ENCODE peak calls at places on chromosomes 3 and 15, in nine cellular contexts. H is IMR-90, V is PC-9, S is heart right ventricle, W is fibroblast of lung, O is tibial artery, P is right lobe of liver, L is adrenal gland, T is skeletal muscle cell. D is an unnamed sample.
A peak's percentile ranks its signal among the peaks of the same experiment; 100 is the strongest.

GRCh38 chr3:138132239-138132638 is at the start of gene A4GNT:
- DNase-seq in H (no peak), V (no peak), S (no peak), W (no peak), O (no peak), P (no peak), L (no peak), T (no peak), D (no peak)

GRCh38 chr15:23823508-23823907 is 136.4 kb upstream of the NDN start:
- DNase-seq in H (no peak), V (peak; percentile 35), S (no peak), W (no peak), O (no peak), P (no peak), L (no peak), T (no peak), D (no peak)

GRCh38 chr15:70243686-70244540 is 146.2 kb upstream of the TLE3 start:
- DNase-seq in H (no peak), V (no peak), S (no peak), W (no peak), O (no peak), P (no peak), L (no peak), T (no peak), D (no peak)

GRCh38 chr15:96049323-96049722 is 281.2 kb upstream of the NR2F2 start:
- DNase-seq in H (no peak), V (no peak), S (no peak), W (no peak), O (no peak), P (no peak), L (no peak), T (no peak), D (no peak)

GRCh38 chr3:64684715-64685261 is 3.0 kb downstream of the ADAMTS9 start:
- DNase-seq in H (peak; percentile 46), V (peak; percentile 38), S (peak; percentile 47), W (peak; percentile 21), O (peak; percentile 88), P (no peak), L (peak; percentile 87), T (peak; percentile 34), D (peak; percentile 59)

GRCh38 chr15:57510647-57511046 is 81.1 kb upstream of the MYZAP start:
- DNase-seq in H (peak; percentile 93), V (no peak), S (peak; percentile 48), W (peak; percentile 90), O (no peak), P (no peak), L (no peak), T (peak; percentile 67), D (peak; percentile 96)

GRCh38 chr3:186287723-186288122 is 74.3 kb downstream of the DGKG start:
- DNase-seq in H (peak; percentile 85), V (no peak), S (no peak), W (peak; percentile 96), O (no peak), P (no peak), L (no peak), T (peak; percentile 87), D (peak; percentile 77)

GRCh38 chr3:81554805-81555204 is 206.6 kb downstream of the GBE1 start:
- DNase-seq in H (peak; percentile 40), V (no peak), S (no peak), W (peak; percentile 63), O (no peak), P (no peak), L (no peak), T (no peak), D (peak; percentile 76)

DNA sequence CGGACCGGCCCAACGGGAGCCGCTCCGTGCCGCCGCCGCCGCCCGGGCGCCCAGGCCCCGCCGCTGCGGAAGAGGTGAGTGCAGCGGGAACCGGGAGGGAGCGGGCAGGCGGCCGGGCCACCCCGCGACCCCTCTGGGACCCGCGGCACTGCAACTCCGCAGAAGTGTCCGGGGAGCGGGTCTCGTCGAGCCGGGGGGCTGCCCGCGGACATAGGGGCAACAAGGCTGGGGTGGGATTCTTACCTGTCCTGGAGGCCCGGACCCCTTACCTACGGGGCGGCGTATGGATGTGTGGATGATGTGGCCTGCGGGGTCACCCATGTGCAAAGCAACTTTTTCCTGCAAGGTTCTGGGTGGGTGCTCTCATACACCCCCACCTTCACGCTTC is 361 bp downstream of the SEMA3F start:
- DNase-seq in H (no peak), V (no peak), S (no peak), W (no peak), O (no peak), P (no peak), L (no peak), T (no peak), D (no peak)
- H3K4me3 ChIP-seq in H (peak overlapping the region; percentile 45), V (peak overlapping the region; percentile 52), S (peak overlapping the region; percentile 62), W (peak overlapping the region; percentile 34), O (peak overlapping the region; percentile 58), P (peak overlapping the region; percentile 32), L (peak overlapping the region; percentile 82), T (peak overlapping the region; percentile 49), D (peak overlapping the region; percentile 64)

GRCh38 chr3:123375014-123375940 is 73.6 kb downstream of the ADCY5 start:
- DNase-seq in H (no peak), V (no peak), S (no peak), W (no peak), O (peak; percentile 59), P (no peak), L (no peak), T (no peak), D (no peak)

GRCh38 chr3:123374016-123374415 is 74.9 kb downstream of the ADCY5 start:
- DNase-seq in H (no peak), V (no peak), S (no peak), W (no peak), O (peak; percentile 57), P (no peak), L (no peak), T (no peak), D (no peak)

GRCh38 chr3:123378409-123378915 is 70.4 kb downstream of the ADCY5 start:
- DNase-seq in H (no peak), V (no peak), S (no peak), W (no peak), O (peak; percentile 48), P (no peak), L (no peak), T (no peak), D (no peak)

GRCh38 chr3:123377173-123377740 is 71.6 kb downstream of the ADCY5 start:
- DNase-seq in H (no peak), V (no peak), S (no peak), W (no peak), O (peak; percentile 33), P (no peak), L (no peak), T (no peak), D (no peak)

GRCh38 chr3:123376451-123377172 is 72.3 kb downstream of the ADCY5 start:
- DNase-seq in H (no peak), V (no peak), S (no peak), W (no peak), O (peak; percentile 42), P (no peak), L (no peak), T (no peak), D (no peak)
- H3K4me3 ChIP-seq in H (no peak overlapping the region), V (no peak overlapping the region), S (no peak overlapping the region), W (no peak overlapping the region), O (no peak overlapping the region), P (no peak overlapping the region), L (no peak overlapping the region), T (no peak overlapping the region), D (no peak overlapping the region)

DNA sequence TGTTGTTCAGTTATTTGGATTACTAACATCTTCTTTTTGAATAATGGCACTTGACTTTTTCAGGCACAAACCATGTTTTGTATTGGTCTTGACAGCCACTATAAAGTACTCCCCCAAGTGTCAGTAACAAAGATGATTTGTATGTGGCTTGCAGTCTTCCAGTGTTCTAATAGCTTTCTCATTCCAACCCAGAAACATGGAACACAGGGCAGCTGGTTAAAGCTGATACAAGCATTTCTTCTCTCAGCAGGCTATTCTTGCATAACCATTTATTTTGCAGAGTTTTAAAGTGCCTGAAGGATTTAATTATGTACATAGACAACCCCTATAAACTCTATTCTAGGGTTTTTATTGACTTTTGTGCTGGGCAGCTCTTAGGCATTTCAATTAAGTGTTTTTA is 420.4 kb downstream of the MECOM start:
- DNase-seq in H (peak; percentile 10), V (no peak), S (no peak), W (peak; percentile 36), O (no peak), P (no peak), L (no peak), T (no peak), D (peak; percentile 62)
- H3K4me3 ChIP-seq in H (no peak overlapping the region), V (no peak overlapping the region), S (peak overlapping the region; percentile 45), W (no peak overlapping the region), O (no peak overlapping the region), P (no peak overlapping the region), L (no peak overlapping the region), T (no peak overlapping the region), D (peak overlapping the region; percentile 63)

GRCh38 chr3:196220587-196220986 is 4.3 kb downstream of the SLC51A start:
- DNase-seq in H (no peak), V (no peak), S (no peak), W (no peak), O (peak; percentile 65), P (no peak), L (no peak), T (no peak), D (no peak)

GRCh38 chr3:196220991-196221390 is 4.7 kb downstream of the SLC51A start:
- DNase-seq in H (no peak), V (no peak), S (no peak), W (no peak), O (peak; percentile 13), P (no peak), L (no peak), T (no peak), D (no peak)

GRCh38 chr3:196219194-196219969 is 3.0 kb downstream of the SLC51A start:
- DNase-seq in H (peak; percentile 88), V (no peak), S (peak; percentile 38), W (peak; percentile 90), O (peak; percentile 75), P (no peak), L (peak; percentile 95), T (peak; percentile 78), D (peak; percentile 89)

GRCh38 chr3:196218155-196218712 is 1.9 kb downstream of the SLC51A start:
- DNase-seq in H (no peak), V (peak; percentile 64), S (no peak), W (no peak), O (no peak), P (no peak), L (no peak), T (no peak), D (no peak)

DNA sequence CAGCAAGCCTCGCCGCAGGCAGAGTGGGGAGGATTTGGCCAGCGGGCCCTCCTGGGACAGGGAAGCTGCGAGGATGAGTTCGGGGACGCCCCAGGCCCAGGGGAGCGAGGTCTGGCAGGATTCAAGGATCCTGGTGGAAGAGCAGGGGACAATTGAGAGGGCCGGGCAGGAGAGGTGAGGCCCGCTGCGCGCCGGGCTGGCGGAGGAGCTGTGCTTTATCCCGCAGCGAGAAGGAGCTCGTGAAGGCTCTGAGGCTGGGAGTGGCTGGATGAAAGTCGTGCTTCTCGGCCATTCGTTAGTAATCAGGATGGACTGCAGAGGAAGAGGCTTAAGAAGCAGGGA is 3.6 kb downstream of the SLC51A start:
- DNase-seq in H (no peak), V (no peak), S (no peak), W (no peak), O (peak; percentile 66), P (no peak), L (no peak), T (no peak), D (no peak)
- H3K4me3 ChIP-seq in H (no peak overlapping the region), V (no peak overlapping the region), S (no peak overlapping the region), W (no peak overlapping the region), O (no peak overlapping the region), P (no peak overlapping the region), L (no peak overlapping the region), T (no peak overlapping the region), D (no peak overlapping the region)